ENCODE peak calls at places on chromosome 15, in five cellular contexts. P is A549, K is PC-9, A is aorta, D is cardiac muscle cell. R is an unnamed sample. For H3K9me3 and H3K4me1, the result is how much of the 10 kb centered on the place peaks cover.

GRCh38 chr15:44676676-44677075 is 13.2 kb upstream of the SPG11 start:
- DNase-seq in K (no peak), A (no peak), D (no peak), P (no peak), R (no peak)

GRCh38 chr15:57505949-57506391 is 85.7 kb upstream of the MYZAP start:
- DNase-seq in A (peak), P (no peak), K (peak), D (peak), R (no peak)

GRCh38 chr15:47434641-47435040 is 282.7 kb upstream of the SEMA6D start:
- DNase-seq in K (no peak), D (no peak), A (no peak), P (no peak), R (no peak)

GRCh38 chr15:45690581-45691260 is 55.9 kb downstream of the SQOR start:
- DNase-seq in D (no peak), K (no peak), A (no peak), P (no peak), R (no peak)

GRCh38 chr15:100311829-100312228 is 29.9 kb downstream of the ADAMTS17 start:
- DNase-seq in P (no peak), D (no peak), A (no peak), K (no peak), R (no peak)

GRCh38 chr15:100201376-100202280 is 140.1 kb downstream of the ADAMTS17 start:
- DNase-seq in P (no peak), K (no peak), A (no peak), D (no peak), R (peak)

GRCh38 chr15:55768670-55769185 is 25.8 kb upstream of the PRTG start:
- DNase-seq in A (no peak), P (no peak), K (peak), D (no peak), R (no peak)

GRCh38 chr15:52137432-52138357 is 25.1 kb upstream of the BCL2L10 start:
- DNase-seq in P (no peak), D (no peak), A (no peak), K (no peak), R (no peak)

GRCh38 chr15:96237002-96237401 is 93.5 kb upstream of the NR2F2 start:
- DNase-seq in D (no peak), A (no peak), P (no peak), K (no peak), R (no peak)

GRCh38 chr15:83108266-83109219 is 1.1 kb downstream of the TM6SF1 start:
- DNase-seq in A (peak), D (no peak), P (no peak), K (no peak), R (no peak)

GRCh38 chr15:31824009-31824408 is 206.3 kb upstream of the CHRNA7 start:
- DNase-seq in P (no peak), D (no peak), A (no peak), K (no peak), R (no peak)

GRCh38 chr15:82312611-82313349 is 36.5 kb downstream of the GOLGA6L10 start:
- DNase-seq in P (no peak), D (no peak), A (no peak), K (no peak), R (no peak)

GRCh38 chr15:87731630-87732029 is 524.9 kb downstream of the NTRK3 start:
- DNase-seq in D (peak), P (no peak), A (no peak), K (no peak), R (no peak)

GRCh38 chr15:82048809-82049208 is 3.0 kb upstream of the MEX3B start:
- DNase-seq in P (no peak), K (no peak), A (no peak), D (no peak), R (no peak)

GRCh38 chr15:69930754-69931153 is 167.0 kb downstream of the TLE3 start:
- DNase-seq in K (no peak), A (no peak), P (no peak), D (no peak), R (no peak)

GRCh38 chr15:49380912-49381311 is 42.1 kb upstream of the FGF7 start:
- DNase-seq in P (no peak), K (no peak), D (no peak), A (no peak), R (no peak)

GRCh38 chr15:56208185-56208584 is 35.5 kb downstream of the RFX7 start:
- DNase-seq in D (no peak), A (no peak), K (no peak), P (no peak), R (no peak)

GRCh38 chr15:38187646-38188313 is 64.9 kb upstream of the SPRED1 start:
- DNase-seq in K (no peak), P (no peak), D (no peak), A (no peak), R (no peak)

GRCh38 chr15:68909601-68910000 is 20.7 kb upstream of the SPESP1 start:
- DNase-seq in D (no peak), K (no peak), A (no peak), P (no peak), R (no peak)

GRCh38 chr15:65787260-65787659 is 4.8 kb downstream of the DENND4A start:
- DNase-seq in P (no peak), K (no peak), D (no peak), A (no peak), R (no peak)

GRCh38 chr15:57691082-57691481 is 15.4 kb upstream of the POLR2M start:
- DNase-seq in K (no peak), D (no peak), P (no peak), A (no peak), R (no peak)

GRCh38 chr15:29812384-29812694 is 9.9 kb downstream of the TJP1 start:
- DNase-seq in K (peak), A (no peak), P (no peak), D (no peak), R (no peak)

GRCh38 chr15:33442449-33442848 is 131.7 kb downstream of the RYR3 start:
- DNase-seq in K (no peak), D (no peak), P (no peak), A (no peak), R (no peak)

GRCh38 chr15:50624616-50625168 is 61.9 kb downstream of the TRPM7 start:
- DNase-seq in K (no peak), P (no peak), D (no peak), A (no peak), R (no peak)

GRCh38 chr15:93028632-93029612 is 60.1 kb downstream of the RGMA start:
- DNase-seq in A (peak), K (no peak), D (no peak), P (no peak), R (no peak)

GRCh38 chr15:58086479-58086878 is 21.0 kb upstream of the ALDH1A2 start:
- DNase-seq in D (no peak), K (no peak), P (no peak), A (no peak), R (no peak)

GRCh38 chr15:76062282-76062681 is 2.5 kb downstream of the TMEM266 start:
- DNase-seq in K (no peak), A (no peak), P (no peak), D (no peak), R (no peak)

GRCh38 chr15:100842756-100843730 is 36.6 kb upstream of the ALDH1A3 start:
- DNase-seq in K (no peak), P (no peak), D (no peak), A (no peak), R (no peak)

GRCh38 chr15:38627684-38628277 is 63.2 kb upstream of the RASGRP1 start:
- DNase-seq in D (no peak), A (no peak), K (no peak), P (no peak), R (no peak)

GRCh38 chr15:71127083-71127482 is 11.8 kb downstream of the THSD4 start:
- DNase-seq in K (no peak), A (no peak), P (no peak), D (no peak), R (no peak)

GRCh38 chr15:89754361-89755154 is 3.5 kb upstream of the MESP1 start:
- DNase-seq in A (no peak), P (no peak), D (no peak), K (peak), R (no peak)

GRCh38 chr15:56038015-56038414 is 44.6 kb upstream of the NEDD4 start:
- DNase-seq in P (no peak), A (no peak), D (no peak), K (no peak), R (peak)

GRCh38 chr15:79878078-79878705 is 18.6 kb downstream of the MTHFS start:
- DNase-seq in P (no peak), D (no peak), K (no peak), A (no peak), R (no peak)

GRCh38 chr15:79875213-79875612 is 21.6 kb downstream of the MTHFS start:
- DNase-seq in P (no peak), A (no peak), D (no peak), K (no peak), R (no peak)

GRCh38 chr15:79872358-79873017 is 24.3 kb downstream of the MTHFS start:
- DNase-seq in D (no peak), A (peak), P (no peak), K (no peak), R (peak)

DNA sequence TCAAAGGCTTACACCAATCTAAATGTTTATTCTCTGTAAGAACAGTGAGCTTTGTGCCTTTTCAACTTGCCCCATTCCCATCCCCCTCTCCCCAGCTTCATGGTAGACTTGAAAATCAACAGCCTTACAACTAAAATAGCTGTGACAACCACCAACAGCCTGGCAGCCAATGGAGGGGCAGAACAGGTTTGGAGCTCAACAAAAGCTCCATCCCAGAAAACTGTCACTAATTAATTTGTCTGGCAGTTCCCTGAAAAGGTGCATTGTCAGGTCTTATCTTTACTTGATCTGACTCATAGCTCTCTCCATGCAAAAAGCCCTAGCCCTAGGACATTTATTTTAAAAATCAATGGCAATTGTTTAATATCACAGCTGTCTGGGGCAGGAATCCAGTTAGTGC is 22.6 kb downstream of the MTHFS start:
- DNase-seq in D (no peak), K (no peak), A (no peak), P (no peak), R (no peak)
- H3K9me3 ChIP-seq in D (under half), K (under half), A (under half), P (under half), R (under half)

DNA sequence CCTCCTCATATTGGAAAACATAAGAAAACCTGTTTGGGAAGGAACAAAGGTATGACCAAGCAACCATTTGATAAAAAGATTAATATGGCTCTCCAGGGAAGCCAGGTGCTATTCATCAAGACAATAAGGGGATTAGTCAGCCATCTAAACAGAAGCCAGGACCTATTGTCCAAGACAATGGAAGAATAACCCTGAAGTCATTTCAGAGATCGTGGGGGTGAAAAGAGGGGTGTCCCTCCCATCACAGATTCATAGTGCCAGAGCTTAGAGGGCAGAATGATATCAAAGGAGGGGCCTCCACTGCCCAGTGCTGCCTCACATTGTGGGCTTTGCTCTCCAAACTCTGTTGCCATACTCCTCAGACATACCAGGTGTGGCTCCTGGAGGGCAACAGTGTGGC is 73.5 kb downstream of the DAPK2 start:
- DNase-seq in K (no peak), D (no peak), P (no peak), A (no peak), R (no peak)
- H3K27ac ChIP-seq in K (no peak), D (no peak), P (peak), A (no peak), R (no peak)

GRCh38 chr15:78055923-78056713 is 21.4 kb downstream of the TBC1D2B start:
- DNase-seq in K (peak), D (no peak), P (no peak), A (no peak), R (no peak)
- H3K4me1 ChIP-seq in K (under half), D (under half), P (under half), A (under half), R (half or more)

GRCh38 chr15:25180606-25181289 is 226.0 kb downstream of the SNRPN start:
- DNase-seq in K (no peak), D (no peak), P (no peak), A (peak), R (no peak)
- H3K9me3 ChIP-seq in K (under half), D (under half), P (under half), A (under half), R (under half)